ENCODE peak calls at places on chromosomes 11 and 22, in six cellular contexts. Q is kidney tubule cell; P is NCI-H748 treated with DMSO at 0.1 percent for 48 hours; V is Kasumi-1; B is stimulated activated CD4-positive, alpha-beta T cell treated with anti-CD3 and anti-CD28 coated beads, Interleukin-12 subunit alpha, Interleukin-12 subunit beta, amount 100 ng/mL, for 24 hours; I is stimulated activated CD8-positive, alpha-beta memory T cell treated with anti-CD3 and anti-CD28 coated beads, Interleukin-4, amount 100 ng/mL, for 4 hours. O is an unnamed sample.

GRCh38 chr11:73376803-73377629 is 817 bp downstream of the RELT start:
- DNase-seq in Q (peak; percentile 85), P (peak; percentile 10), V (peak; percentile 87), I (peak; percentile 31), B (peak; percentile 52), O (no peak)

GRCh38 chr11:15197696-15198095 is 83.0 kb downstream of the INSC start:
- DNase-seq in B (no peak), V (no peak), P (no peak), Q (no peak), I (no peak), O (no peak)

GRCh38 chr11:10314199-10315072 is 9.6 kb downstream of the ADM start:
- DNase-seq in B (no peak), V (peak; percentile 69), Q (peak; percentile 67), I (no peak), P (no peak), O (no peak)

GRCh38 chr11:88357323-88358039 is 19.9 kb upstream of the CTSC start:
- DNase-seq in Q (peak; percentile 55), B (no peak), P (no peak), I (no peak), V (no peak), O (no peak)

GRCh38 chr22:17576475-17576874 is 13.2 kb downstream of the SLC25A18 start:
- DNase-seq in V (no peak), B (no peak), I (no peak), P (no peak), Q (peak; percentile 96), O (no peak)

GRCh38 chr11:121904148-121904547 is 211.9 kb downstream of the BLID start:
- DNase-seq in Q (no peak), I (no peak), V (no peak), P (no peak), B (no peak), O (no peak)

GRCh38 chr11:46977038-46977818 is 40.7 kb downstream of the CSTPP1 start:
- DNase-seq in I (no peak), B (no peak), V (no peak), Q (no peak), P (peak; percentile 39), O (no peak)

GRCh38 chr22:19824197-19825015 is 30.3 kb downstream of the GNB1L start:
- DNase-seq in V (no peak), B (no peak), I (no peak), P (no peak), Q (no peak), O (peak; percentile 75)

GRCh38 chr11:17561111-17561415 is 14.0 kb downstream of the OTOG start:
- DNase-seq in Q (no peak), P (no peak), B (no peak), I (no peak), V (no peak), O (no peak)

GRCh38 chr11:11463397-11463796 is 110.3 kb upstream of the CSNK2A3 start:
- DNase-seq in I (no peak), Q (no peak), P (no peak), V (no peak), B (no peak), O (no peak)

GRCh38 chr11:43547900-43548381 is 132.6 kb upstream of the HSD17B12 start:
- DNase-seq in B (no peak), I (no peak), V (no peak), P (no peak), Q (peak; percentile 5), O (no peak)

GRCh38 chr11:71086687-71087258 is 165.6 kb downstream of the SHANK2 start:
- DNase-seq in B (no peak), V (no peak), I (no peak), P (peak; percentile 19), Q (peak; percentile 49), O (no peak)

GRCh38 chr11:26025680-26026079 is 306.2 kb upstream of the ANO3 start:
- DNase-seq in I (no peak), B (no peak), Q (no peak), V (no peak), P (no peak), O (no peak)

GRCh38 chr11:115208808-115209259 is 295.4 kb downstream of the CADM1 start:
- DNase-seq in P (no peak), V (no peak), I (no peak), B (no peak), Q (peak; percentile 35), O (no peak)

GRCh38 chr11:71491531-71492329 is 35.3 kb upstream of the KRTAP5-7 start:
- DNase-seq in Q (no peak), P (no peak), B (no peak), I (no peak), V (no peak), O (peak; percentile 62)

GRCh38 chr11:124753207-124753606 is 1.2 kb upstream of the VSIG2 start:
- DNase-seq in I (no peak), Q (no peak), V (peak; percentile 56), P (no peak), B (no peak), O (no peak)

GRCh38 chr22:19815093-19815822 is 39.4 kb downstream of the GNB1L start:
- DNase-seq in I (no peak), P (no peak), Q (no peak), B (no peak), V (no peak), O (no peak)

GRCh38 chr22:22400099-22400498 is 108.4 kb downstream of the ZNF280B start:
- DNase-seq in B (no peak), P (no peak), I (no peak), V (no peak), Q (no peak), O (no peak)

GRCh38 chr11:117842131-117842941 is 17.8 kb upstream of the FXYD2 start:
- DNase-seq in P (no peak), B (no peak), I (no peak), Q (peak; percentile 71), V (no peak), O (peak; percentile 61)

GRCh38 chr11:130476200-130476921 is 27.9 kb downstream of the ADAMTS15 start:
- DNase-seq in Q (peak; percentile 75), P (no peak), B (no peak), I (no peak), V (no peak), O (no peak)

GRCh38 chr11:132373405-132374141 is 1003.2 kb downstream of the NTM start:
- DNase-seq in Q (no peak), I (no peak), P (no peak), B (no peak), V (no peak), O (no peak)

GRCh38 chr22:32911526-32911925 is 110.0 kb downstream of the TIMP3 start:
- DNase-seq in V (no peak), I (no peak), B (no peak), Q (peak; percentile 16), P (no peak), O (no peak)

GRCh38 chr22:42343551-42344081 is 73.2 kb upstream of the TCF20 start:
- DNase-seq in Q (peak; percentile 13), P (no peak), B (no peak), I (no peak), V (no peak), O (no peak)

GRCh38 chr11:104946907-104947306 is 21.5 kb downstream of the CASP4 start:
- DNase-seq in Q (peak; percentile 83), V (peak; percentile 73), P (peak; percentile 3), B (no peak), I (no peak), O (no peak)

GRCh38 chr11:71071736-71072509 is 180.5 kb downstream of the SHANK2 start:
- DNase-seq in P (no peak), B (no peak), I (no peak), V (no peak), Q (no peak), O (no peak)

GRCh38 chr11:5891216-5891800 is 1.7 kb upstream of the OR52E5 start:
- DNase-seq in V (peak; percentile 76), Q (peak; percentile 24), B (no peak), I (no peak), P (peak; percentile 5), O (no peak)

GRCh38 chr11:131951146-131951545 is 580.7 kb downstream of the NTM start:
- DNase-seq in Q (no peak), I (no peak), P (no peak), V (no peak), B (no peak), O (no peak)

GRCh38 chr22:37345863-37346514 is 63.7 kb downstream of the CYTH4 start:
- DNase-seq in P (no peak), Q (peak; percentile 39), V (no peak), I (no peak), B (no peak), O (no peak)

GRCh38 chr22:37173709-37174108 is 14.3 kb downstream of the C1QTNF6 start:
- DNase-seq in Q (no peak), B (no peak), I (no peak), V (no peak), P (no peak), O (peak; percentile 80)

GRCh38 chr11:17280494-17281127 is 4.1 kb downstream of the NUCB2 start:
- DNase-seq in P (no peak), B (no peak), V (no peak), Q (no peak), I (no peak), O (no peak)

GRCh38 chr11:10797561-10797960 is 11.2 kb downstream of the EIF4G2 start:
- DNase-seq in V (no peak), P (no peak), B (no peak), Q (no peak), I (no peak), O (no peak)

GRCh38 chr22:36379593-36380361 is 8.0 kb downstream of the MYH9 start:
- DNase-seq in V (no peak), B (no peak), P (no peak), I (no peak), Q (peak; percentile 65), O (no peak)

GRCh38 chr11:12673924-12674570 is at the start of gene TEAD1:
- DNase-seq in I (peak; percentile 65), V (no peak), B (peak; percentile 82), Q (peak; percentile 97), P (peak; percentile 87), O (peak; percentile 97)

GRCh38 chr11:6755303-6755952 is 16.3 kb downstream of the OR2AG2 start:
- DNase-seq in I (no peak), Q (peak; percentile 41), P (no peak), B (peak; percentile 28), V (peak; percentile 37), O (no peak)

GRCh38 chr11:2562897-2563215 is 118.0 kb downstream of the KCNQ1 start:
- DNase-seq in I (no peak), Q (no peak), V (no peak), B (no peak), P (no peak), O (no peak)

GRCh38 chr11:9158898-9159391 is 67.5 kb upstream of the SCUBE2 start:
- DNase-seq in V (no peak), I (no peak), Q (peak; percentile 39), P (no peak), B (no peak), O (no peak)

O was measured in suprapubic skin.